ENCODE peak calls at places on chromosomes 11 and 22, in nine cellular contexts. One of them, this sample, is unnamed. For H3K9me3, the result is how much of the 10 kb centered on the place peaks cover.

GRCh38 chr11:29482510-29482909 is 534.3 kb downstream of the KCNA4 start:
- DNase-seq in thyroid gland: peak
- DNase-seq in heart right ventricle: no peak
- DNase-seq in IMR-90: no peak
- DNase-seq in thoracic aorta: no peak
- DNase-seq in psoas muscle: no peak
- DNase-seq in HCT116: no peak
- DNase-seq in naive thymus-derived CD4-positive, alpha-beta T cell: no peak
- DNase-seq in WERI-Rb-1: no peak
- DNase-seq in this sample: no peak

GRCh38 chr11:1053121-1053901 is 16.8 kb upstream of the MUC6 start:
- DNase-seq in thyroid gland: no peak
- DNase-seq in heart right ventricle: no peak
- DNase-seq in IMR-90: no peak
- DNase-seq in WERI-Rb-1: peak
- DNase-seq in psoas muscle: peak
- DNase-seq in thoracic aorta: no peak
- DNase-seq in HCT116: no peak
- DNase-seq in naive thymus-derived CD4-positive, alpha-beta T cell: no peak
- DNase-seq in this sample: no peak

GRCh38 chr11:69744435-69744834 is 30.7 kb downstream of the FGF4 start:
- DNase-seq in WERI-Rb-1: no peak
- DNase-seq in IMR-90: peak
- DNase-seq in psoas muscle: no peak
- DNase-seq in thoracic aorta: no peak
- DNase-seq in naive thymus-derived CD4-positive, alpha-beta T cell: no peak
- DNase-seq in heart right ventricle: no peak
- DNase-seq in HCT116: no peak
- DNase-seq in thyroid gland: no peak
- DNase-seq in this sample: no peak

GRCh38 chr22:49426618-49427266 is 400.9 kb downstream of the BRD1 start:
- DNase-seq in naive thymus-derived CD4-positive, alpha-beta T cell: no peak
- DNase-seq in thoracic aorta: no peak
- DNase-seq in heart right ventricle: no peak
- DNase-seq in WERI-Rb-1: no peak
- DNase-seq in psoas muscle: no peak
- DNase-seq in thyroid gland: peak
- DNase-seq in IMR-90: no peak
- DNase-seq in HCT116: no peak
- DNase-seq in this sample: no peak

GRCh38 chr22:28799125-28799833 is 1.1 kb downstream of the XBP1 start:
- DNase-seq in heart right ventricle: peak
- DNase-seq in naive thymus-derived CD4-positive, alpha-beta T cell: no peak
- DNase-seq in WERI-Rb-1: no peak
- DNase-seq in thyroid gland: peak
- DNase-seq in psoas muscle: peak
- DNase-seq in HCT116: peak
- DNase-seq in IMR-90: peak
- DNase-seq in thoracic aorta: peak
- DNase-seq in this sample: no peak

GRCh38 chr11:111019931-111020381 is 225.6 kb upstream of the POU2AF2 start:
- DNase-seq in IMR-90: peak
- DNase-seq in heart right ventricle: no peak
- DNase-seq in thoracic aorta: no peak
- DNase-seq in thyroid gland: no peak
- DNase-seq in psoas muscle: no peak
- DNase-seq in naive thymus-derived CD4-positive, alpha-beta T cell: no peak
- DNase-seq in WERI-Rb-1: no peak
- DNase-seq in HCT116: no peak
- DNase-seq in this sample: no peak

GRCh38 chr11:108887436-108888238 is 222.8 kb downstream of the DDX10 start:
- DNase-seq in naive thymus-derived CD4-positive, alpha-beta T cell: peak
- DNase-seq in psoas muscle: no peak
- DNase-seq in WERI-Rb-1: no peak
- DNase-seq in HCT116: no peak
- DNase-seq in thyroid gland: no peak
- DNase-seq in heart right ventricle: no peak
- DNase-seq in IMR-90: no peak
- DNase-seq in thoracic aorta: no peak
- DNase-seq in this sample: peak

GRCh38 chr22:50622723-50623327 is 5.1 kb downstream of the ARSA start:
- DNase-seq in HCT116: peak
- DNase-seq in psoas muscle: no peak
- DNase-seq in thyroid gland: peak
- DNase-seq in IMR-90: no peak
- DNase-seq in WERI-Rb-1: no peak
- DNase-seq in thoracic aorta: no peak
- DNase-seq in naive thymus-derived CD4-positive, alpha-beta T cell: no peak
- DNase-seq in heart right ventricle: no peak
- DNase-seq in this sample: no peak

GRCh38 chr22:30838111-30838510 is 130.5 kb downstream of the MORC2 start:
- DNase-seq in naive thymus-derived CD4-positive, alpha-beta T cell: no peak
- DNase-seq in IMR-90: peak
- DNase-seq in thyroid gland: no peak
- DNase-seq in heart right ventricle: no peak
- DNase-seq in HCT116: no peak
- DNase-seq in WERI-Rb-1: no peak
- DNase-seq in thoracic aorta: no peak
- DNase-seq in psoas muscle: no peak
- DNase-seq in this sample: no peak

GRCh38 chr11:15484398-15484797 is 369.7 kb downstream of the INSC start:
- DNase-seq in thyroid gland: no peak
- DNase-seq in thoracic aorta: no peak
- DNase-seq in HCT116: no peak
- DNase-seq in psoas muscle: no peak
- DNase-seq in naive thymus-derived CD4-positive, alpha-beta T cell: no peak
- DNase-seq in IMR-90: no peak
- DNase-seq in heart right ventricle: no peak
- DNase-seq in WERI-Rb-1: no peak
- DNase-seq in this sample: no peak

GRCh38 chr11:117186431-117186761 is 7.9 kb downstream of the SIDT2 start:
- DNase-seq in thyroid gland: no peak
- DNase-seq in heart right ventricle: no peak
- DNase-seq in naive thymus-derived CD4-positive, alpha-beta T cell: no peak
- DNase-seq in IMR-90: no peak
- DNase-seq in psoas muscle: no peak
- DNase-seq in HCT116: no peak
- DNase-seq in thoracic aorta: no peak
- DNase-seq in WERI-Rb-1: no peak
- DNase-seq in this sample: no peak

DNA sequence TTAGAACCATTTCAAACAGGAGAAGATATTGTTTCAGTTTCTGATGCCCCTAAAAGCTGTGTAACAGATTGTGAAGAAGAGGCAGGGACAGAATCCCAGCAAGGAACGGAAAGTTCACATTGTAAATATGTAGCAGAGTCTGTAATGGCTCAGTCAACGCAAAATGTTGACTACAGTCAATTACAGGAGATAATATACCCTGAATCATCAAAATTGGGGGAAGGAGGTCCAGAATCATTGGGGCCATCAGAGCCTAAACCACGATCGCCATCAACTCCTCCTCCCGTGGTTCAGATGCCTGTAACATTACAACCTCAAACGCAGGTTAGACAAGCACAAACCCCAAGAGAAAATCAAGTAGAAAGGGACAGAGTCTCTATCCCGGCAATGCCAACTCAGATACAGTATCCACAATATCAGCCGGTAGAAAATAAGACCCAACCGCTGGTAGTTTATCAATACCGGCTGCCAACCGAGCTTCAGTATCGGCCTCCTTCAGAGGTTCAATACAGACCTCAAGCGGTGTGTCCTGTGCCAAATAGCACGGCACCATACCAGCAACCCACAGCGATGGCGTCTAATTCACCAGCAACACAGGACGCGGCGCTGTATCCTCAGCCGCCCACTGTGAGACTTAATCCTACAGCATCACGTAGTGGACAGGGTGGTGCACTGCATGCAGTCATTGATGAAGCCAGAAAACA is 40.8 kb downstream of the IGLL1 start:
- DNase-seq in naive thymus-derived CD4-positive, alpha-beta T cell: peak
- DNase-seq in IMR-90: peak
- DNase-seq in heart right ventricle: peak
- DNase-seq in psoas muscle: peak
- DNase-seq in WERI-Rb-1: peak
- DNase-seq in thyroid gland: peak
- DNase-seq in thoracic aorta: peak
- DNase-seq in HCT116: peak
- DNase-seq in this sample: peak
- H3K4me3 ChIP-seq in naive thymus-derived CD4-positive, alpha-beta T cell: no peak
- H3K4me3 ChIP-seq in IMR-90: no peak
- H3K4me3 ChIP-seq in heart right ventricle: no peak
- H3K4me3 ChIP-seq in psoas muscle: no peak
- H3K4me3 ChIP-seq in WERI-Rb-1: no peak
- H3K4me3 ChIP-seq in thyroid gland: no peak
- H3K4me3 ChIP-seq in thoracic aorta: no peak
- H3K4me3 ChIP-seq in HCT116: peak
- H3K4me3 ChIP-seq in this sample: no peak

DNA sequence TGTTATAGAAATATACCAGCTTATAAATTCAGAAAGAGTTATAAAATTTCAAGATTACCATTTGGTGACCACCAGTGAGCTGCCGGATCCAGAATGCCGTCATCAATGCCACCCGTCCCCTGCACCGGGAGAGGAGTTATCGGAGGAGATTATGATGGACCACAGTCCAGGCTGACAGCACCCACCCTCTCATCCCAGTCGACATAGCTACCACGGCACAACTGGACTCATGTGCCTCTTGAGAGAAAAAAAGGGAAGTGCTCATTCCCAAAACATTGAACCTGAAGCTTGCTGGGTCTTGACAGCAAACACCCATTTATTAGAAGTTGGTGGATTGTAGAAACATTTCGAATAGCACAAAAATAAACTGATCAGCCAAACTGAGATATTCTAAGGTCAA is 1331.5 kb downstream of the TBC1D22A start:
- DNase-seq in thoracic aorta: no peak
- DNase-seq in WERI-Rb-1: no peak
- DNase-seq in HCT116: no peak
- DNase-seq in naive thymus-derived CD4-positive, alpha-beta T cell: no peak
- DNase-seq in IMR-90: no peak
- DNase-seq in psoas muscle: no peak
- DNase-seq in heart right ventricle: no peak
- DNase-seq in thyroid gland: no peak
- DNase-seq in this sample: no peak
- H3K9me3 ChIP-seq in thoracic aorta: under half
- H3K9me3 ChIP-seq in WERI-Rb-1: under half
- H3K9me3 ChIP-seq in HCT116: under half
- H3K9me3 ChIP-seq in naive thymus-derived CD4-positive, alpha-beta T cell: under half
- H3K9me3 ChIP-seq in IMR-90: under half
- H3K9me3 ChIP-seq in psoas muscle: under half
- H3K9me3 ChIP-seq in heart right ventricle: under half
- H3K9me3 ChIP-seq in thyroid gland: under half
- H3K9me3 ChIP-seq in this sample: under half

GRCh38 chr11:96318399-96318798 is 24.6 kb downstream of the MAML2 start:
- DNase-seq in HCT116: no peak
- DNase-seq in psoas muscle: no peak
- DNase-seq in naive thymus-derived CD4-positive, alpha-beta T cell: no peak
- DNase-seq in heart right ventricle: no peak
- DNase-seq in thyroid gland: no peak
- DNase-seq in thoracic aorta: no peak
- DNase-seq in WERI-Rb-1: no peak
- DNase-seq in IMR-90: no peak
- DNase-seq in this sample: no peak

GRCh38 chr11:96317576-96317975 is 25.4 kb downstream of the MAML2 start:
- DNase-seq in naive thymus-derived CD4-positive, alpha-beta T cell: no peak
- DNase-seq in IMR-90: no peak
- DNase-seq in WERI-Rb-1: no peak
- DNase-seq in thoracic aorta: no peak
- DNase-seq in heart right ventricle: no peak
- DNase-seq in psoas muscle: no peak
- DNase-seq in thyroid gland: no peak
- DNase-seq in HCT116: no peak
- DNase-seq in this sample: no peak

GRCh38 chr11:96317985-96318384 is 25.0 kb downstream of the MAML2 start:
- DNase-seq in thoracic aorta: no peak
- DNase-seq in heart right ventricle: no peak
- DNase-seq in thyroid gland: no peak
- DNase-seq in IMR-90: no peak
- DNase-seq in HCT116: no peak
- DNase-seq in WERI-Rb-1: no peak
- DNase-seq in naive thymus-derived CD4-positive, alpha-beta T cell: no peak
- DNase-seq in psoas muscle: no peak
- DNase-seq in this sample: no peak

GRCh38 chr11:96319901-96320656 is 22.9 kb downstream of the MAML2 start:
- DNase-seq in thoracic aorta: no peak
- DNase-seq in psoas muscle: no peak
- DNase-seq in naive thymus-derived CD4-positive, alpha-beta T cell: no peak
- DNase-seq in HCT116: no peak
- DNase-seq in thyroid gland: no peak
- DNase-seq in IMR-90: no peak
- DNase-seq in WERI-Rb-1: no peak
- DNase-seq in heart right ventricle: no peak
- DNase-seq in this sample: no peak

GRCh38 chr11:96318850-96319249 is 24.1 kb downstream of the MAML2 start:
- DNase-seq in thyroid gland: no peak
- DNase-seq in IMR-90: no peak
- DNase-seq in WERI-Rb-1: no peak
- DNase-seq in HCT116: no peak
- DNase-seq in naive thymus-derived CD4-positive, alpha-beta T cell: no peak
- DNase-seq in psoas muscle: no peak
- DNase-seq in heart right ventricle: no peak
- DNase-seq in thoracic aorta: no peak
- DNase-seq in this sample: no peak
- H3K4me3 ChIP-seq in thyroid gland: no peak
- H3K4me3 ChIP-seq in IMR-90: no peak
- H3K4me3 ChIP-seq in WERI-Rb-1: no peak
- H3K4me3 ChIP-seq in HCT116: no peak
- H3K4me3 ChIP-seq in naive thymus-derived CD4-positive, alpha-beta T cell: no peak
- H3K4me3 ChIP-seq in psoas muscle: no peak
- H3K4me3 ChIP-seq in heart right ventricle: no peak
- H3K4me3 ChIP-seq in thoracic aorta: no peak
- H3K4me3 ChIP-seq in this sample: no peak

GRCh38 chr22:44486538-44486937 is 11.5 kb downstream of the RTL6 start:
- DNase-seq in naive thymus-derived CD4-positive, alpha-beta T cell: no peak
- DNase-seq in thoracic aorta: no peak
- DNase-seq in psoas muscle: no peak
- DNase-seq in IMR-90: peak
- DNase-seq in thyroid gland: no peak
- DNase-seq in HCT116: no peak
- DNase-seq in WERI-Rb-1: no peak
- DNase-seq in heart right ventricle: peak
- DNase-seq in this sample: no peak

GRCh38 chr22:44485494-44485893 is 12.5 kb downstream of the RTL6 start:
- DNase-seq in heart right ventricle: no peak
- DNase-seq in thyroid gland: no peak
- DNase-seq in HCT116: no peak
- DNase-seq in naive thymus-derived CD4-positive, alpha-beta T cell: no peak
- DNase-seq in psoas muscle: no peak
- DNase-seq in IMR-90: no peak
- DNase-seq in WERI-Rb-1: no peak
- DNase-seq in thoracic aorta: no peak
- DNase-seq in this sample: no peak

GRCh38 chr22:44484618-44485017 is 13.4 kb downstream of the RTL6 start:
- DNase-seq in IMR-90: no peak
- DNase-seq in WERI-Rb-1: no peak
- DNase-seq in HCT116: no peak
- DNase-seq in thoracic aorta: no peak
- DNase-seq in psoas muscle: no peak
- DNase-seq in heart right ventricle: no peak
- DNase-seq in naive thymus-derived CD4-positive, alpha-beta T cell: no peak
- DNase-seq in thyroid gland: no peak
- DNase-seq in this sample: no peak

GRCh38 chr22:44479662-44480061 is 18.4 kb downstream of the RTL6 start:
- DNase-seq in psoas muscle: no peak
- DNase-seq in naive thymus-derived CD4-positive, alpha-beta T cell: no peak
- DNase-seq in IMR-90: no peak
- DNase-seq in HCT116: no peak
- DNase-seq in thyroid gland: no peak
- DNase-seq in WERI-Rb-1: no peak
- DNase-seq in heart right ventricle: no peak
- DNase-seq in thoracic aorta: no peak
- DNase-seq in this sample: no peak

GRCh38 chr22:44483878-44484277 is 14.2 kb downstream of the RTL6 start:
- DNase-seq in WERI-Rb-1: no peak
- DNase-seq in heart right ventricle: no peak
- DNase-seq in psoas muscle: no peak
- DNase-seq in thyroid gland: no peak
- DNase-seq in IMR-90: no peak
- DNase-seq in HCT116: no peak
- DNase-seq in naive thymus-derived CD4-positive, alpha-beta T cell: no peak
- DNase-seq in thoracic aorta: no peak
- DNase-seq in this sample: no peak
- H3K9me3 ChIP-seq in WERI-Rb-1: under half
- H3K9me3 ChIP-seq in heart right ventricle: under half
- H3K9me3 ChIP-seq in psoas muscle: under half
- H3K9me3 ChIP-seq in thyroid gland: under half
- H3K9me3 ChIP-seq in IMR-90: under half
- H3K9me3 ChIP-seq in HCT116: under half
- H3K9me3 ChIP-seq in naive thymus-derived CD4-positive, alpha-beta T cell: under half
- H3K9me3 ChIP-seq in thoracic aorta: under half
- H3K9me3 ChIP-seq in this sample: under half

This sample was measured in CD8-positive, alpha-beta memory T cell.